ENCODE peak calls at places on chromosomes 3 and 15, in four cellular contexts. H, P, A and V are unnamed samples.

GRCh38 chr15:96337354-96337990 is 7.0 kb downstream of the NR2F2 start:
- DNase-seq in P (no peak), H (no peak), A (no peak), V (no peak)

GRCh38 chr15:70375586-70375985 is 277.9 kb upstream of the TLE3 start:
- DNase-seq in H (no peak), P (no peak), A (no peak), V (no peak)

GRCh38 chr3:30810617-30811016 is 83.8 kb downstream of the GADL1 start:
- DNase-seq in A (no peak), H (no peak), P (no peak), V (no peak)

GRCh38 chr3:142987080-142987700 is 14.2 kb upstream of the U2SURP start:
- DNase-seq in P (no peak), A (peak), H (no peak), V (no peak)

GRCh38 chr3:17411157-17411877 is 331.1 kb downstream of the TBC1D5 start:
- DNase-seq in A (no peak), H (no peak), P (no peak), V (no peak)

GRCh38 chr3:181052256-181052655 is 62.7 kb upstream of the DNAJC19 start:
- DNase-seq in P (no peak), A (no peak), H (no peak), V (no peak)

GRCh38 chr3:160413613-160414248 is 14.3 kb downstream of the SMC4 start:
- DNase-seq in H (peak), P (peak), A (peak), V (peak)

GRCh38 chr3:148372476-148372875 is 325.2 kb upstream of the AGTR1 start:
- DNase-seq in A (peak), H (no peak), P (no peak), V (no peak)

GRCh38 chr3:46664188-46664970 is 29.1 kb downstream of the ALS2CL start:
- DNase-seq in P (no peak), A (no peak), H (no peak), V (no peak)